ENCODE peak calls at places on chromosomes 12 and 14, in seven cellular contexts. One of them, this sample, is unnamed.

GRCh38 chr14:105931808-105932483 is 405.6 kb downstream of the TMEM121 start:
- DNase-seq in RPMI7951: no peak
- DNase-seq in nucleus accumbens: no peak
- DNase-seq in fibroblast of lung: no peak
- DNase-seq in A549: peak
- DNase-seq in NCI-H82: no peak
- DNase-seq in activated T-helper 1 cell treated with anti-CD3 and anti-CD28 coated beads, Interleukin-2, amount 50 U/mL, for 16 hours: no peak
- DNase-seq in this sample: no peak

GRCh38 chr12:21476949-21477348 is 24.5 kb downstream of the RECQL start:
- DNase-seq in A549: no peak
- DNase-seq in NCI-H82: no peak
- DNase-seq in activated T-helper 1 cell treated with anti-CD3 and anti-CD28 coated beads, Interleukin-2, amount 50 U/mL, for 16 hours: no peak
- DNase-seq in fibroblast of lung: peak
- DNase-seq in RPMI7951: peak
- DNase-seq in nucleus accumbens: no peak
- DNase-seq in this sample: no peak

GRCh38 chr14:68518180-68518579 is 274.7 kb downstream of the ZFP36L1 start:
- DNase-seq in activated T-helper 1 cell treated with anti-CD3 and anti-CD28 coated beads, Interleukin-2, amount 50 U/mL, for 16 hours: no peak
- DNase-seq in nucleus accumbens: no peak
- DNase-seq in RPMI7951: no peak
- DNase-seq in NCI-H82: no peak
- DNase-seq in A549: no peak
- DNase-seq in fibroblast of lung: no peak
- DNase-seq in this sample: no peak

GRCh38 chr12:89768586-89769482 is 60.2 kb upstream of the ATP2B1 start:
- DNase-seq in A549: peak
- DNase-seq in fibroblast of lung: peak
- DNase-seq in activated T-helper 1 cell treated with anti-CD3 and anti-CD28 coated beads, Interleukin-2, amount 50 U/mL, for 16 hours: no peak
- DNase-seq in NCI-H82: no peak
- DNase-seq in nucleus accumbens: no peak
- DNase-seq in RPMI7951: peak
- DNase-seq in this sample: no peak

GRCh38 chr12:49951411-49952105 is 1.0 kb downstream of the AQP2 start:
- DNase-seq in fibroblast of lung: no peak
- DNase-seq in A549: no peak
- DNase-seq in activated T-helper 1 cell treated with anti-CD3 and anti-CD28 coated beads, Interleukin-2, amount 50 U/mL, for 16 hours: no peak
- DNase-seq in RPMI7951: no peak
- DNase-seq in NCI-H82: no peak
- DNase-seq in nucleus accumbens: no peak
- DNase-seq in this sample: no peak

GRCh38 chr12:49947593-49948226 is 2.8 kb upstream of the AQP2 start:
- DNase-seq in fibroblast of lung: no peak
- DNase-seq in nucleus accumbens: no peak
- DNase-seq in RPMI7951: no peak
- DNase-seq in activated T-helper 1 cell treated with anti-CD3 and anti-CD28 coated beads, Interleukin-2, amount 50 U/mL, for 16 hours: no peak
- DNase-seq in A549: no peak
- DNase-seq in NCI-H82: no peak
- DNase-seq in this sample: no peak

GRCh38 chr12:262817-263216 is at the start of gene SLC6A13:
- DNase-seq in NCI-H82: no peak
- DNase-seq in nucleus accumbens: no peak
- DNase-seq in activated T-helper 1 cell treated with anti-CD3 and anti-CD28 coated beads, Interleukin-2, amount 50 U/mL, for 16 hours: no peak
- DNase-seq in A549: no peak
- DNase-seq in fibroblast of lung: peak
- DNase-seq in RPMI7951: no peak
- DNase-seq in this sample: no peak

GRCh38 chr12:106289196-106289681 is 13.3 kb upstream of the TCP11L2 start:
- DNase-seq in RPMI7951: no peak
- DNase-seq in activated T-helper 1 cell treated with anti-CD3 and anti-CD28 coated beads, Interleukin-2, amount 50 U/mL, for 16 hours: no peak
- DNase-seq in NCI-H82: no peak
- DNase-seq in fibroblast of lung: peak
- DNase-seq in nucleus accumbens: no peak
- DNase-seq in A549: no peak
- DNase-seq in this sample: no peak

GRCh38 chr12:47717443-47718193 is 7.7 kb downstream of the ENDOU start:
- DNase-seq in nucleus accumbens: peak
- DNase-seq in A549: peak
- DNase-seq in activated T-helper 1 cell treated with anti-CD3 and anti-CD28 coated beads, Interleukin-2, amount 50 U/mL, for 16 hours: peak
- DNase-seq in fibroblast of lung: peak
- DNase-seq in NCI-H82: peak
- DNase-seq in RPMI7951: peak
- DNase-seq in this sample: peak